ENCODE peak calls at places on chromosomes 16 and 17, in eight cellular contexts. N is putamen; Z is GM03348; T is activated CD4-positive, alpha-beta T cell treated with anti-CD3 and anti-CD28 coated beads, Interleukin-2, amount 50 U/mL, for 1 hour; S is central memory CD4-positive, alpha-beta T cell; A is GM20000; C is T-helper 1 cell; Q is activated CD4-positive, CD25-positive, alpha-beta regulatory T cell treated with anti-CD3 and anti-CD28 coated beads, Interleukin-2, amount 50 U/mL, for 16 hours. B is an unnamed sample.

GRCh38 chr17:36937961-36938565 is 788 bp downstream of the LHX1 start:
- DNase-seq in N (no peak), Z (no peak), T (no peak), S (no peak), A (peak), C (no peak), Q (no peak), B (no peak)

GRCh38 chr17:74842599-74843351 is 16.9 kb downstream of the GRIN2C start:
- DNase-seq in N (peak), Z (peak), T (no peak), S (no peak), A (peak), C (no peak), Q (no peak), B (peak)

GRCh38 chr16:4744758-4745569 is 10.6 kb downstream of the DNAAF8 start:
- DNase-seq in N (no peak), Z (no peak), T (no peak), S (no peak), A (no peak), C (no peak), Q (no peak), B (no peak)

GRCh38 chr16:7097537-7097936 is 235.1 kb upstream of the RBFOX1 start:
- DNase-seq in N (no peak), Z (no peak), T (no peak), S (no peak), A (no peak), C (no peak), Q (no peak), B (no peak)

GRCh38 chr17:80709090-80709695 is 164.6 kb downstream of the RPTOR start:
- DNase-seq in N (no peak), Z (no peak), T (no peak), S (no peak), A (no peak), C (no peak), Q (no peak), B (no peak)

GRCh38 chr17:38969281-38969680 is 2.1 kb upstream of the FBXO47 start:
- DNase-seq in N (no peak), Z (no peak), T (no peak), S (no peak), A (no peak), C (no peak), Q (no peak), B (no peak)

GRCh38 chr17:75504347-75505151 is 10.8 kb downstream of the CASKIN2 start:
- DNase-seq in N (no peak), Z (peak), T (peak), S (peak), A (peak), C (no peak), Q (no peak), B (no peak)

GRCh38 chr17:71224824-71225575 is 895.8 kb upstream of the SOX9 start:
- DNase-seq in N (no peak), Z (no peak), T (no peak), S (no peak), A (no peak), C (no peak), Q (no peak), B (no peak)

GRCh38 chr16:57479422-57480126 is 6.7 kb downstream of the DOK4 start:
- DNase-seq in N (peak), Z (peak), T (no peak), S (no peak), A (no peak), C (no peak), Q (no peak), B (peak)

GRCh38 chr16:81612351-81613170 is 166.5 kb upstream of the PLCG2 start:
- DNase-seq in N (peak), Z (peak), T (no peak), S (no peak), A (no peak), C (no peak), Q (no peak), B (no peak)

B was measured in cardiac septum.